ENCODE peak calls at places on chromosomes 6 and 20, in nine cellular contexts. Q is WERI-Rb-1; L is CD8-positive, alpha-beta T cell; N is spleen; K is brain microvascular endothelial cell; Y is fibroblast of mammary gland; R is IMR-90; B is adrenal gland; P is cardiac fibroblast. W is an unnamed sample.

GRCh38 chr6:112912351-112913101 is 565.4 kb downstream of the RFPL4B start:
- DNase-seq in B (no peak), Q (no peak), Y (no peak), P (peak), R (peak), L (no peak), N (no peak), K (no peak), W (peak)

GRCh38 chr20:438581-439469 is 23.5 kb downstream of the TBC1D20 start:
- DNase-seq in L (peak), R (no peak), Q (no peak), P (no peak), N (peak), Y (no peak), K (no peak), B (no peak), W (no peak)

GRCh38 chr20:45407783-45408645 is at the start of gene DBNDD2:
- DNase-seq in K (no peak), N (no peak), P (no peak), B (no peak), Y (no peak), R (no peak), L (peak), Q (no peak), W (no peak)

GRCh38 chr6:107800564-107801164 is 23.4 kb downstream of the SCML4 start:
- DNase-seq in K (no peak), Q (no peak), Y (no peak), R (no peak), B (no peak), N (no peak), P (no peak), L (no peak), W (peak)

GRCh38 chr20:52318601-52319000 is 127.0 kb upstream of the ZFP64 start:
- DNase-seq in K (no peak), R (no peak), L (no peak), P (no peak), Y (no peak), Q (no peak), B (no peak), N (no peak), W (no peak)

GRCh38 chr20:3171391-3172125 is 1.8 kb downstream of the LZTS3 start:
- DNase-seq in R (no peak), K (no peak), L (no peak), B (no peak), P (no peak), Y (no peak), Q (no peak), N (no peak), W (no peak)

GRCh38 chr6:146041282-146041681 is 12.4 kb downstream of the GRM1 start:
- DNase-seq in L (no peak), Q (peak), Y (peak), R (no peak), B (no peak), K (peak), P (peak), N (no peak), W (peak)

GRCh38 chr6:56843476-56844349 is 111.2 kb upstream of the BEND6 start:
- DNase-seq in Y (peak), P (peak), Q (peak), K (peak), B (peak), N (peak), R (peak), L (peak), W (peak)

GRCh38 chr6:154555075-154555677 is 44.7 kb upstream of the CNKSR3 start:
- DNase-seq in Y (no peak), Q (no peak), L (no peak), P (no peak), R (peak), N (no peak), B (no peak), K (no peak), W (peak)

GRCh38 chr20:16222859-16223411 is 350.3 kb downstream of the KIF16B start:
- DNase-seq in L (no peak), Y (no peak), P (no peak), R (no peak), Q (no peak), B (no peak), N (no peak), K (peak), W (no peak)

GRCh38 chr6:154169193-154169847 is 130.3 kb downstream of the OPRM1 start:
- DNase-seq in Q (no peak), N (no peak), P (no peak), R (no peak), K (no peak), Y (no peak), L (no peak), B (peak), W (no peak)

GRCh38 chr20:64057628-64058498 is 5.1 kb upstream of the TCEA2 start:
- DNase-seq in Q (peak), Y (peak), K (peak), R (peak), P (peak), B (peak), L (peak), N (peak), W (peak)

GRCh38 chr6:35142578-35142977 is 1.4 kb upstream of the TCP11 start:
- DNase-seq in K (no peak), N (no peak), P (no peak), B (no peak), Q (no peak), Y (no peak), R (peak), L (no peak), W (peak)

GRCh38 chr20:3733119-3733995 is 872 bp downstream of the HSPA12B start:
- DNase-seq in Y (no peak), B (no peak), R (no peak), L (no peak), K (no peak), P (no peak), Q (no peak), N (peak), W (no peak)

GRCh38 chr6:30889138-30889885 is 5.0 kb downstream of the DDR1 start:
- DNase-seq in L (no peak), N (peak), K (no peak), R (no peak), Y (no peak), B (no peak), P (no peak), Q (no peak), W (no peak)

GRCh38 chr20:13279171-13279570 is 58.1 kb downstream of the ISM1 start:
- DNase-seq in B (no peak), K (no peak), R (no peak), N (no peak), P (no peak), L (no peak), Q (no peak), Y (peak), W (no peak)

GRCh38 chr20:24998121-24998520 is 5.6 kb upstream of the APMAP start:
- DNase-seq in K (no peak), Q (no peak), P (no peak), B (no peak), L (no peak), N (no peak), R (no peak), Y (no peak), W (no peak)

GRCh38 chr20:12798286-12798685 is 210.5 kb upstream of the SPTLC3 start:
- DNase-seq in B (no peak), Q (peak), N (no peak), L (no peak), R (no peak), Y (no peak), K (no peak), P (no peak), W (no peak)

GRCh38 chr6:9484686-9485085 is 930.2 kb downstream of the TFAP2A start:
- DNase-seq in L (no peak), P (peak), Y (peak), N (no peak), K (no peak), B (no peak), Q (no peak), R (peak), W (no peak)

GRCh38 chr20:51404297-51405060 is 138.0 kb downstream of the NFATC2 start:
- DNase-seq in N (peak), R (no peak), K (peak), L (peak), Y (no peak), Q (no peak), P (peak), B (peak), W (peak)

GRCh38 chr6:56772737-56773184 is 130.1 kb upstream of the DST start:
- DNase-seq in Y (peak), K (peak), N (no peak), P (peak), R (peak), B (peak), Q (no peak), L (no peak), W (peak)

GRCh38 chr6:134316733-134317431 is 1.0 kb downstream of the SGK1 start:
- DNase-seq in Y (no peak), P (no peak), B (peak), K (no peak), Q (no peak), L (no peak), N (no peak), R (no peak), W (no peak)
- H3K4me3 ChIP-seq in Y (peak), P (peak), B (peak), K (peak), Q (no peak), L (peak), N (peak), R (peak), W (peak)

GRCh38 chr6:43977404-43978111 is 149.7 kb downstream of the MRPL14 start:
- DNase-seq in N (no peak), R (no peak), P (no peak), B (no peak), K (no peak), L (no peak), Q (peak), Y (no peak), W (no peak)
- TF ChIP-seq CTCF in N (no peak), R (peak), P (no peak), B (no peak), K (peak), L (no peak), Q (no peak), Y (no peak), W (peak)

GRCh38 chr6:105603779-105604592 is 201.1 kb upstream of the PREP start:
- DNase-seq in N (no peak), B (peak), K (no peak), R (peak), P (no peak), Q (no peak), L (no peak), Y (peak), W (no peak)

GRCh38 chr6:105604593-105604905 is 201.7 kb upstream of the PREP start:
- DNase-seq in L (no peak), Q (no peak), P (no peak), K (no peak), Y (no peak), N (no peak), R (no peak), B (no peak), W (no peak)

GRCh38 chr6:105600342-105601293 is 197.7 kb upstream of the PREP start:
- DNase-seq in K (peak), Q (no peak), L (no peak), P (peak), B (no peak), Y (peak), R (peak), N (no peak), W (peak)

GRCh38 chr6:105598264-105598663 is 195.4 kb upstream of the PREP start:
- DNase-seq in R (no peak), Q (no peak), P (no peak), B (no peak), Y (no peak), N (no peak), K (no peak), L (no peak), W (no peak)

DNA sequence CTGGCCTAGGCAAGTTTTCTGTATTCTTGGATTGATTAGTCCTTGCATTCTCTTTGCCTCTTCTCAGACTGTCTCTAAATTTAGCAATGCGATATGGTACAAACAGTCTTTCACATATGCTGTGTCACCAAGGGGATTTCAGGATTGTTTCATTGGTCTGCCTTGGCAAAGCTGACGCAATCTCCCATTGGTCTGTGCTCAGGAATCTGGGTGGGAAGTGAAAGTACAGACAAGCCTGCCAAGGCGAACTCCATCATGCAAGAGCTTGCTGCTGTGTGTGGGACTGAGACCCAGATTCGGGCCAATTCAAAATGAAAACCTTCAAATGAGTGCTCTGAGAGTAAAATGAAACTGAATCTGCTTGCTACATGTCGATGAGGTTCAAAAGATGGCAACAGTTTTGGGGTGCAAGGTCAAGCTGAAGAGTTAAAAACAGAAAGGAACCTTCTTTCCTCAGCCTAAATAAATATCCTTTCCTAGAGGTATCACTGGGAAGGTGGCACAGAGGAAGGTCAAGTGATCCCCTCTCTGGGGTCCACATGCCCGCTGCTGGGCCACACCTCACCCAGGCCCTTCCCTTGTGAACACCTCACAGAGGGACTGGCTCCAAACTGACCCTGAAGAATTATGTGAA is 198.8 kb upstream of the PREP start:
- DNase-seq in P (peak), N (no peak), R (peak), Y (peak), K (peak), B (peak), Q (no peak), L (no peak), W (peak)
- H3K4me3 ChIP-seq in P (peak), N (no peak), R (peak), Y (no peak), K (no peak), B (no peak), Q (no peak), L (no peak), W (no peak)

GRCh38 chr6:118894425-118895240 is 681 bp downstream of the ASF1A start:
- DNase-seq in P (peak), N (peak), B (peak), R (peak), K (peak), Q (peak), L (peak), Y (peak), W (peak)
- TF ChIP-seq CTCF in P (no peak), N (no peak), B (no peak), R (peak), K (peak), Q (no peak), L (no peak), Y (no peak), W (no peak)

DNA sequence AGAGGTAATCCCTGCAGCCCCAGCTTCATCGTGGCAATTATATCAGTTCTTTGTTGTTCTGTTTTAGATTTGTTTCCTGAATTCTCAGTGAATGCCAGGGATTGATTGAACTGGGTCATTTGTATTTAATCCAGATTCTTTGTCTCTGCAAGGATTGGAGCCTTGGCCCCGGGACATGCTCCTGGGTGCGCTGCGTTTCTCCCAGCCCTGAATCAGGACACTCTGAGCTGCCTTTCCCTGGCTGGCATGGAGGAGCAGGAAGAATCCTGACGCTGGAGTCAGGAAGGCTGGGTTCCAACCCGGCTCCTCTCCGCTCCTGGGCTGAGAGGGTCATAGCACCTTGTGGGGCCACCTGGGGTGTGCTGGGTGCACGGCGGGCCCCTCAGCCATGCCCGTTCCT is 545.6 kb downstream of the QKI start:
- DNase-seq in P (no peak), Q (peak), B (no peak), R (no peak), K (no peak), Y (no peak), L (no peak), N (no peak), W (no peak)
- H3K4me3 ChIP-seq in P (no peak), Q (peak), B (no peak), R (no peak), K (no peak), Y (no peak), L (no peak), N (no peak), W (no peak)

GRCh38 chr6:113995632-113996031 is 24.7 kb upstream of the HDAC2 start:
- DNase-seq in Q (peak), R (peak), P (peak), K (peak), B (peak), L (no peak), N (no peak), Y (peak), W (peak)

GRCh38 chr6:113994934-113995342 is 24.0 kb upstream of the HDAC2 start:
- DNase-seq in Q (peak), K (peak), N (no peak), L (no peak), Y (peak), B (peak), P (peak), R (peak), W (peak)

GRCh38 chr6:113998811-113999210 is 27.9 kb upstream of the HDAC2 start:
- DNase-seq in L (no peak), K (no peak), R (no peak), B (no peak), N (no peak), Q (no peak), P (no peak), Y (no peak), W (no peak)

GRCh38 chr6:113999284-113999683 is 28.3 kb upstream of the HDAC2 start:
- DNase-seq in L (no peak), Q (no peak), Y (no peak), B (no peak), N (no peak), K (no peak), R (no peak), P (no peak), W (no peak)

DNA sequence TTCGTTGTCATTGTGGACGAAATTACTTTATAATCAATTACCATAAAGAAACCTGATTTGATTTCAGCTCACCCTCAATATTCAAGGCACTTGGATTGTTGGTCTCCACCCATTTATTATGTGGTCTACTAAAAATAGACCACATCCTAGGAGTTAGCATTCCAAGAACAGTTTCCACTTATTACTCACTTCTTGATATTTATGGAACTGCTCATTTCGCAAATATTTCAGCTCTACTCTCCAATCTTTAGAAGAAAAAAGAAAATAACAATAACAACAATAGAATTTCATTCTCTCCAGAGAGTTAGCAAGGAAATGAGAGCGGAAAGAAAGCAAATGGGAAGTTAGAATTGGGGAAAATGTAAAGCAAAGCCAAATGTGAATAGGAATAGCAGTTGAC is 26.2 kb upstream of the HDAC2 start:
- DNase-seq in R (peak), N (no peak), Y (peak), B (no peak), L (no peak), K (peak), P (peak), Q (no peak), W (peak)
- TF ChIP-seq CTCF in R (no peak), N (no peak), Y (no peak), B (no peak), L (no peak), K (no peak), P (no peak), Q (no peak), W (no peak)

DNA sequence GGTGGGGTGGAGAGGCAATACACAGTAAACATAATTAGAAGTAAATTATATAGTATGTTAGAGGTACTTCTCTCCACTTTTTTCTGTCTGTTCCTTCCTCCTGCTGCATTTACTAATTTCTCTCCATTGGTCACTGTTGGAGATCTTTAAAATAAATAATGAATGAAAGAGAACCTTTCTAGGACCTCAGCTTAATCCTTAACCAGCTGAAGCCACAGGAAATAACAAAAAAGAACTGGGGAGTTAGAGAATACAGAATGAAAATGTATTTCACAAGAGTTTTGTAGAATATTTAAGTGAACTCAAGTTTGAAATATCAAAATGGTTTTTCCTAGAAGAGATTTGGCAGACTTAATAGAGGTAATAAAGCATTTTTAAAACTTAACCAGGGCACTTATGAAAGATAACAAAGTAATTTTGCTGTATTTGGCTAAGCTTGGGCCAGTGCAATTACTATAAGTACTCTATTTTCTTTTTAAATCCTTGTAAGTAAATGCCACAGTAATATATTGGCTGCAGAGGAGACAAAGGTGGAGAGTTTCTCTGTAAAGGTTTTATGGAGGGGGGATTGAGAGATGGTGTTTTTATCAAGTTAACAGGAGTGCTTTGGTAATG is 405.0 kb downstream of the CDKAL1 start:
- DNase-seq in N (no peak), B (no peak), L (no peak), K (no peak), Q (no peak), Y (no peak), R (no peak), P (no peak), W (no peak)
- H3K4me3 ChIP-seq in N (no peak), B (no peak), L (no peak), K (no peak), Q (no peak), Y (no peak), R (no peak), P (no peak), W (no peak)

DNA sequence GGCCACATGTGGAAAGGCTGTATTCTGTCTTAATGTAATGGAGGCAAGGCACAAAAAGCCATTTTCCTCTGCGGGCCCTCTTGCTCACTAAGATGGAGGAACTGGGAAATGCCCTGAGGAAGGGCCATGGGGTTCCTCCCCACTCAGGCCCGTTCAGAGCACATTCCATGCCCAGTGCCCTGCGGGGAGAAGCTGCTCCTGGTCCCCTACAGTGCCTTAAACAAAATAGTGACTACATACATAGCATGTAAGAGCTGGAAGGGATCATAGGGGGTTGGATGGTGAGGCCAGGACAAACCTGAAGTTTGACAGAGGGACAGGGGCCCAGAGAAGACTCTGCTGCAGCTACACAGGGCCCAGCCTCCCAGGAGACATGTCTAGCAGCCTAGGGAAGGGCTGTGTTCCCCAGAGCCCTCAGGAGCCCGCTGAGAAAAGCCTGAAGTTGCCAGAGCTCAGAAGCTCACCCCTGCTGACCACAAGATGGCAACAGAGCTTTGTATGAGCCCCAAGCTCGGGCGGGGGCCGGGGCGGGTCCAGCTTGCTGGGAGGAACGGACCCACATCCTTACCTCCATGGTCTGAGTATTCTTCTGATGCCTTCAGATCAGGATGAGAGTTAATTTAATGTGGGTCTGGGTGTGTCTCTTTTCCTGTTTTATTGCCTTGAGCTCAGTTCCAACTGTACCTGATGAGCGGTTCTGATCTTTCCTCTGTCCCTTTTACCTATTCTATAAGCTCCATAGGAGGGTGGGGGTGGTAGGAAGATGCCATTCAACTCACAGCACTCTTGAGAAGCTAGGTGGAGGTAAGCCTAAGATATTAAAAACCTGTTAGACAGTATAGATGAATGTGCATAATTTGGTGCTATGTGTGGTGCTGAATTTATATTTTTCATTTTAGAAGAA is 242.9 kb downstream of the CDC5L start:
- DNase-seq in P (peak), K (peak), N (no peak), B (peak), Q (peak), Y (peak), R (peak), L (no peak), W (peak)
- TF ChIP-seq CTCF in P (peak), K (peak), N (peak), B (no peak), Q (peak), Y (peak), R (peak), L (no peak), W (peak)

W was measured in choroid plexus epithelial cell.